ENCODE peak calls at places on chromosomes 5 and 9, in ten cellular contexts. One of them, this sample, is unnamed.

GRCh38 chr5:13250450-13251291 is 693.8 kb downstream of the DNAH5 start:
- DNase-seq in IMR-90: peak; percentile 6
- DNase-seq in GM12892: no peak
- DNase-seq in testis: no peak
- DNase-seq in A549: peak; percentile 19
- DNase-seq in transverse colon: no peak
- DNase-seq in uterus: no peak
- DNase-seq in GM12891: peak; percentile 2
- DNase-seq in lower leg skin: no peak
- DNase-seq in H54: peak; percentile 16
- DNase-seq in this sample: peak; percentile 18

GRCh38 chr9:98807070-98807810 is at the start of gene GALNT12:
- DNase-seq in uterus: no peak
- DNase-seq in H54: no peak
- DNase-seq in A549: peak; percentile 36
- DNase-seq in lower leg skin: no peak
- DNase-seq in GM12892: no peak
- DNase-seq in GM12891: peak; percentile 72
- DNase-seq in testis: no peak
- DNase-seq in IMR-90: no peak
- DNase-seq in transverse colon: peak; percentile 74
- DNase-seq in this sample: peak; percentile 58

GRCh38 chr5:154044099-154044498 is 5.3 kb downstream of the MFAP3 start:
- DNase-seq in H54: no peak
- DNase-seq in testis: no peak
- DNase-seq in GM12892: no peak
- DNase-seq in IMR-90: no peak
- DNase-seq in lower leg skin: no peak
- DNase-seq in A549: no peak
- DNase-seq in GM12891: no peak
- DNase-seq in transverse colon: no peak
- DNase-seq in uterus: no peak
- DNase-seq in this sample: no peak

GRCh38 chr9:130927995-130928900 is 10.8 kb downstream of the FIBCD1 start:
- DNase-seq in IMR-90: peak; percentile 72
- DNase-seq in uterus: no peak
- DNase-seq in GM12892: peak; percentile 57
- DNase-seq in lower leg skin: no peak
- DNase-seq in testis: no peak
- DNase-seq in transverse colon: peak; percentile 32
- DNase-seq in A549: peak; percentile 81
- DNase-seq in H54: peak; percentile 49
- DNase-seq in GM12891: peak; percentile 69
- DNase-seq in this sample: no peak

GRCh38 chr5:159576902-159577301 is 246.6 kb upstream of the IL12B start:
- DNase-seq in IMR-90: no peak
- DNase-seq in lower leg skin: no peak
- DNase-seq in uterus: no peak
- DNase-seq in H54: no peak
- DNase-seq in GM12892: no peak
- DNase-seq in transverse colon: no peak
- DNase-seq in A549: no peak
- DNase-seq in testis: no peak
- DNase-seq in GM12891: no peak
- DNase-seq in this sample: peak; percentile 2

GRCh38 chr9:2704504-2704903 is 12.8 kb upstream of the KCNV2 start:
- DNase-seq in uterus: no peak
- DNase-seq in transverse colon: no peak
- DNase-seq in A549: no peak
- DNase-seq in testis: no peak
- DNase-seq in GM12892: no peak
- DNase-seq in lower leg skin: no peak
- DNase-seq in GM12891: no peak
- DNase-seq in H54: no peak
- DNase-seq in IMR-90: no peak
- DNase-seq in this sample: peak; percentile 94

GRCh38 chr9:13035822-13036221 is 243.7 kb downstream of the MPDZ start:
- DNase-seq in H54: no peak
- DNase-seq in lower leg skin: no peak
- DNase-seq in testis: no peak
- DNase-seq in transverse colon: no peak
- DNase-seq in IMR-90: no peak
- DNase-seq in GM12892: no peak
- DNase-seq in uterus: no peak
- DNase-seq in GM12891: no peak
- DNase-seq in A549: no peak
- DNase-seq in this sample: no peak

GRCh38 chr5:111972548-111972947 is 215.6 kb upstream of the NREP start:
- DNase-seq in transverse colon: no peak
- DNase-seq in testis: no peak
- DNase-seq in GM12891: no peak
- DNase-seq in IMR-90: no peak
- DNase-seq in A549: no peak
- DNase-seq in uterus: no peak
- DNase-seq in H54: no peak
- DNase-seq in lower leg skin: no peak
- DNase-seq in GM12892: no peak
- DNase-seq in this sample: no peak

GRCh38 chr9:122129969-122130368 is 29.6 kb downstream of the NDUFA8 start:
- DNase-seq in transverse colon: no peak
- DNase-seq in H54: no peak
- DNase-seq in testis: no peak
- DNase-seq in A549: no peak
- DNase-seq in IMR-90: no peak
- DNase-seq in GM12892: no peak
- DNase-seq in uterus: no peak
- DNase-seq in GM12891: no peak
- DNase-seq in lower leg skin: no peak
- DNase-seq in this sample: no peak

GRCh38 chr9:77679696-77680359 is 31.7 kb upstream of the GNA14 start:
- DNase-seq in testis: no peak
- DNase-seq in transverse colon: no peak
- DNase-seq in A549: no peak
- DNase-seq in lower leg skin: no peak
- DNase-seq in GM12891: no peak
- DNase-seq in H54: no peak
- DNase-seq in GM12892: no peak
- DNase-seq in IMR-90: no peak
- DNase-seq in uterus: no peak
- DNase-seq in this sample: no peak

GRCh38 chr5:153523831-153524230 is 33.4 kb downstream of the GRIA1 start:
- DNase-seq in lower leg skin: no peak
- DNase-seq in uterus: no peak
- DNase-seq in IMR-90: peak; percentile 65
- DNase-seq in GM12892: no peak
- DNase-seq in A549: no peak
- DNase-seq in GM12891: no peak
- DNase-seq in H54: no peak
- DNase-seq in transverse colon: no peak
- DNase-seq in testis: no peak
- DNase-seq in this sample: no peak

GRCh38 chr9:14485366-14485765 is 171.4 kb upstream of the NFIB start:
- DNase-seq in testis: no peak
- DNase-seq in lower leg skin: no peak
- DNase-seq in H54: no peak
- DNase-seq in uterus: no peak
- DNase-seq in transverse colon: no peak
- DNase-seq in GM12891: no peak
- DNase-seq in A549: peak; percentile 2
- DNase-seq in IMR-90: peak; percentile 13
- DNase-seq in GM12892: no peak
- DNase-seq in this sample: no peak

GRCh38 chr5:3954633-3955032 is 359.0 kb downstream of the IRX1 start:
- DNase-seq in uterus: no peak
- DNase-seq in H54: no peak
- DNase-seq in GM12892: no peak
- DNase-seq in A549: no peak
- DNase-seq in IMR-90: no peak
- DNase-seq in GM12891: no peak
- DNase-seq in lower leg skin: no peak
- DNase-seq in transverse colon: no peak
- DNase-seq in testis: no peak
- DNase-seq in this sample: no peak

GRCh38 chr5:106418196-106418595 is 1252.5 kb downstream of the EFNA5 start:
- DNase-seq in uterus: no peak
- DNase-seq in lower leg skin: no peak
- DNase-seq in A549: no peak
- DNase-seq in GM12891: no peak
- DNase-seq in testis: no peak
- DNase-seq in IMR-90: peak; percentile 69
- DNase-seq in H54: no peak
- DNase-seq in GM12892: no peak
- DNase-seq in transverse colon: no peak
- DNase-seq in this sample: no peak

GRCh38 chr9:76394023-76394895 is at the start of gene RFK:
- DNase-seq in IMR-90: peak; percentile 93
- DNase-seq in A549: peak; percentile 96
- DNase-seq in testis: peak; percentile 94
- DNase-seq in H54: peak; percentile 97
- DNase-seq in lower leg skin: peak; percentile 86
- DNase-seq in GM12891: peak; percentile 86
- DNase-seq in transverse colon: peak; percentile 96
- DNase-seq in GM12892: peak; percentile 81
- DNase-seq in uterus: peak; percentile 97
- DNase-seq in this sample: peak; percentile 90
- TF ChIP-seq POLR2A in IMR-90: peak; percentile 76
- TF ChIP-seq POLR2A in A549: peak; percentile 55
- TF ChIP-seq POLR2A in testis: no peak
- TF ChIP-seq POLR2A in H54: peak; percentile 75
- TF ChIP-seq POLR2A in lower leg skin: no peak
- TF ChIP-seq POLR2A in GM12891: peak; percentile 43
- TF ChIP-seq POLR2A in transverse colon: peak; percentile 92
- TF ChIP-seq POLR2A in GM12892: peak; percentile 63
- TF ChIP-seq POLR2A in uterus: peak; percentile 84
- TF ChIP-seq POLR2A in this sample: peak; percentile 34

DNA sequence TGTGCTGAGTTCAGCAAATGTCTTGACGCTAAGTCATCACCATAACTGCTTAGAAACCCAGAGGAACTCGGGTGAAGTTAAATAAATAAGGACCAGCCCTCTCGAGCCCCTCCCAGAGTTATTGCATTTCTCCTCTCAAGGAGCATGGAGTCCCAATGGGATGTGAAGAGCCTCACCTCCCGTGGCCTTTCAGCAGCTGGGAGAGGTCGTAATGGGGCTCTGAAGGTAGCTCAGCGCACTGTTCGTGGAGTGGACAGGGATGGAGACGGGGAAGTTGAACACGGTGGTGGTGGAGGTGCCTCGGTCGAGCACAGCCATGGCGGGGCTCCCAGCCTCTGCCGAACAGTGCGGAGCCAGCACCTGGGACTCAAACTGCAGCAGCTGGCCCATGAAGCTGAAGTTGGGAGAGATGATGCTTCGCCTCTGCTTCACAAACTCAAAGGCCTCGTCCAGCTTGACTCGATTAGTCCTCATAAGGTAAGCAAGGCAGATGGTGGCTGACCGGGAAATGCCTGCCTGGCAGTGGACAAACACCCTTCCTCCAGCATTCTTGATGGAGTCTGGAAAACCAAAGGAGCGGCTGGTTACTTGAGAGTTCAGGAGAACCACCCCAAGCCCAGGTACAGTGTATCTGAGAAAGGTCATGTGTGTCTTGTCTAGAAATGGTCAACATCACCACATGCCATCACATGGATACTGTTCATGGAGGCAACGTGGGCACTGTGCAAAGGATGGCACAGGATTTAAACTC is 2.2 kb downstream of the DUSP1 start:
- DNase-seq in H54: no peak
- DNase-seq in uterus: peak; percentile 53
- DNase-seq in IMR-90: peak; percentile 72
- DNase-seq in GM12892: no peak
- DNase-seq in GM12891: no peak
- DNase-seq in transverse colon: peak; percentile 44
- DNase-seq in testis: no peak
- DNase-seq in A549: peak; percentile 74
- DNase-seq in lower leg skin: no peak
- DNase-seq in this sample: no peak
- TF ChIP-seq POLR2A in H54: no peak
- TF ChIP-seq POLR2A in uterus: no peak
- TF ChIP-seq POLR2A in IMR-90: no peak
- TF ChIP-seq POLR2A in GM12892: no peak
- TF ChIP-seq POLR2A in GM12891: no peak
- TF ChIP-seq POLR2A in transverse colon: peak; percentile 61
- TF ChIP-seq POLR2A in testis: no peak
- TF ChIP-seq POLR2A in A549: peak; percentile 36
- TF ChIP-seq POLR2A in lower leg skin: no peak
- TF ChIP-seq POLR2A in this sample: no peak

GRCh38 chr9:97635026-97635425 is 1.4 kb downstream of the NCBP1 start:
- DNase-seq in A549: no peak
- DNase-seq in lower leg skin: no peak
- DNase-seq in testis: no peak
- DNase-seq in GM12892: no peak
- DNase-seq in GM12891: no peak
- DNase-seq in IMR-90: no peak
- DNase-seq in transverse colon: no peak
- DNase-seq in uterus: no peak
- DNase-seq in H54: no peak
- DNase-seq in this sample: no peak

GRCh38 chr9:97632406-97632991 is 669 bp downstream of the TSTD2 start:
- DNase-seq in GM12891: no peak
- DNase-seq in transverse colon: peak; percentile 60
- DNase-seq in IMR-90: peak; percentile 84
- DNase-seq in H54: no peak
- DNase-seq in testis: no peak
- DNase-seq in uterus: peak; percentile 56
- DNase-seq in A549: no peak
- DNase-seq in lower leg skin: no peak
- DNase-seq in GM12892: no peak
- DNase-seq in this sample: no peak

GRCh38 chr9:97633859-97634485 is 351 bp downstream of the NCBP1 start:
- DNase-seq in H54: no peak
- DNase-seq in GM12891: no peak
- DNase-seq in lower leg skin: no peak
- DNase-seq in testis: no peak
- DNase-seq in uterus: no peak
- DNase-seq in A549: no peak
- DNase-seq in IMR-90: peak; percentile 5
- DNase-seq in transverse colon: no peak
- DNase-seq in GM12892: no peak
- DNase-seq in this sample: no peak

GRCh38 chr9:97636903-97637302 is 3.3 kb downstream of the NCBP1 start:
- DNase-seq in IMR-90: no peak
- DNase-seq in transverse colon: no peak
- DNase-seq in testis: no peak
- DNase-seq in uterus: no peak
- DNase-seq in GM12892: no peak
- DNase-seq in GM12891: no peak
- DNase-seq in A549: no peak
- DNase-seq in H54: no peak
- DNase-seq in lower leg skin: no peak
- DNase-seq in this sample: peak; percentile 28

GRCh38 chr9:97632992-97633858 is at the start of the genes NCBP1 and TSTD2:
- DNase-seq in uterus: peak; percentile 97
- DNase-seq in GM12892: peak; percentile 83
- DNase-seq in testis: peak; percentile 98
- DNase-seq in IMR-90: peak; percentile 97
- DNase-seq in transverse colon: peak; percentile 97
- DNase-seq in GM12891: peak; percentile 82
- DNase-seq in A549: peak; percentile 98
- DNase-seq in H54: peak; percentile 98
- DNase-seq in lower leg skin: peak; percentile 96
- DNase-seq in this sample: peak; percentile 98
- TF ChIP-seq POLR2A in uterus: peak; percentile 68
- TF ChIP-seq POLR2A in GM12892: peak; percentile 89
- TF ChIP-seq POLR2A in testis: no peak
- TF ChIP-seq POLR2A in IMR-90: peak; percentile 84
- TF ChIP-seq POLR2A in transverse colon: peak; percentile 91
- TF ChIP-seq POLR2A in GM12891: peak; percentile 49
- TF ChIP-seq POLR2A in A549: peak; percentile 96
- TF ChIP-seq POLR2A in H54: peak; percentile 99
- TF ChIP-seq POLR2A in lower leg skin: peak; percentile 29
- TF ChIP-seq POLR2A in this sample: peak; percentile 89

GRCh38 chr5:177482359-177482795 is 8.9 kb upstream of the DBN1 start:
- DNase-seq in IMR-90: no peak
- DNase-seq in lower leg skin: no peak
- DNase-seq in GM12892: no peak
- DNase-seq in A549: no peak
- DNase-seq in uterus: peak; percentile 23
- DNase-seq in transverse colon: no peak
- DNase-seq in testis: no peak
- DNase-seq in H54: no peak
- DNase-seq in GM12891: no peak
- DNase-seq in this sample: no peak
- TF ChIP-seq POLR2A in IMR-90: peak; percentile 41
- TF ChIP-seq POLR2A in lower leg skin: no peak
- TF ChIP-seq POLR2A in GM12892: no peak
- TF ChIP-seq POLR2A in A549: no peak
- TF ChIP-seq POLR2A in uterus: no peak
- TF ChIP-seq POLR2A in transverse colon: no peak
- TF ChIP-seq POLR2A in testis: no peak
- TF ChIP-seq POLR2A in H54: no peak
- TF ChIP-seq POLR2A in GM12891: peak; percentile 33
- TF ChIP-seq POLR2A in this sample: no peak